ENCODE peak calls at places on chromosomes 13 and 19, in four cellular contexts. One of them, this sample, is unnamed.

GRCh38 chr13:99285432-99286182 is 21.6 kb downstream of the GPR183 start:
- DNase-seq in adrenal gland: peak
- DNase-seq in AG09319: no peak
- DNase-seq in endothelial cell: no peak
- DNase-seq in this sample: no peak

GRCh38 chr13:32278456-32278855 is 36.7 kb downstream of the ZAR1L start:
- DNase-seq in adrenal gland: no peak
- DNase-seq in AG09319: no peak
- DNase-seq in endothelial cell: no peak
- DNase-seq in this sample: no peak

GRCh38 chr19:30403583-30403982 is 31.4 kb downstream of the ZNF536 start:
- DNase-seq in adrenal gland: no peak
- DNase-seq in AG09319: no peak
- DNase-seq in endothelial cell: no peak
- DNase-seq in this sample: no peak

GRCh38 chr13:42532561-42533335 is 41.2 kb upstream of the TNFSF11 start:
- DNase-seq in adrenal gland: no peak
- DNase-seq in AG09319: no peak
- DNase-seq in endothelial cell: no peak
- DNase-seq in this sample: no peak

GRCh38 chr13:62512194-62513141 is 1096.8 kb upstream of the PCDH20 start:
- DNase-seq in adrenal gland: no peak
- DNase-seq in AG09319: no peak
- DNase-seq in endothelial cell: peak
- DNase-seq in this sample: no peak

GRCh38 chr19:3386447-3387234 is 20.3 kb downstream of the NFIC start:
- DNase-seq in adrenal gland: peak
- DNase-seq in AG09319: no peak
- DNase-seq in endothelial cell: no peak
- DNase-seq in this sample: no peak

GRCh38 chr13:80276371-80277289 is 64.3 kb downstream of the SPRY2 start:
- DNase-seq in adrenal gland: peak
- DNase-seq in AG09319: no peak
- DNase-seq in endothelial cell: peak
- DNase-seq in this sample: no peak

GRCh38 chr13:77918391-77919261 is at the start of gene EDNRB:
- DNase-seq in adrenal gland: peak
- DNase-seq in AG09319: no peak
- DNase-seq in endothelial cell: peak
- DNase-seq in this sample: no peak

GRCh38 chr19:10299545-10300458 is 9.8 kb downstream of the ZGLP1 start:
- DNase-seq in adrenal gland: no peak
- DNase-seq in AG09319: no peak
- DNase-seq in endothelial cell: no peak
- DNase-seq in this sample: no peak

DNA sequence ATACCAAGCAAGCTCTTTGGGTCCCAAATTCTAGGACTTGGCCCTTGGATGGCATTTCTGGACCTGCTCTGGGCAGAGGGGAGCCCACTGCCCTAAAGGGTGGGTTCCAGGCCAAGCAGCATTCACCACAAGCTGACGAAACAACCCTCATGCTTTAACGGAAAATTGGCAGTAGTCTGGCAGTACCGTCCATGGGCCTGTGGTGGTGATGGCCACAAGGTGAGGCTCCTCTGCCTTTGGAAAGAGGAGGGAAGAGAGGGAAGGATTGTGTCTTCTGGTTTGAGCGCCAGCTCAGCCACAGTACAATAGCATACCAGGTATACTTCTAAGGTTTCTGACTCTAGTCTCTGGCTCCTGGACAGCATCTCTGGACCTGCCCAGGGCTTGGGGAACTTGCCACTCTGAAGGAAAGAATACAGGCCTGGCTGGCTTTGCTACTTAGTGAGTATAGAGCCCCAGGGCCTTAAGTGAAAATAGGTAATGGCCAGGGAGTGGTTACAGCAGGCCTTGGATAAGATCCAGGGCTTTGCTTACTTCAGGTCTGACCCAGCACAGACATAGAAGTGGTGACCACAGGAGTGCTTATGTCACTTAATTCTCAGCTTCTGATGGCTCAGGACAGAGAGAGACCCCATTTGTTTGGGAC is 595.5 kb downstream of the LMO7 start:
- DNase-seq in adrenal gland: no peak
- DNase-seq in AG09319: no peak
- DNase-seq in endothelial cell: no peak
- DNase-seq in this sample: no peak
- TF ChIP-seq CTCF in adrenal gland: no peak
- TF ChIP-seq CTCF in AG09319: no peak
- TF ChIP-seq CTCF in endothelial cell: no peak
- TF ChIP-seq CTCF in this sample: no peak

GRCh38 chr13:94588575-94588974 is 7.4 kb downstream of the TGDS start:
- DNase-seq in adrenal gland: no peak
- DNase-seq in AG09319: no peak
- DNase-seq in endothelial cell: no peak
- DNase-seq in this sample: no peak
- TF ChIP-seq CTCF in adrenal gland: no peak
- TF ChIP-seq CTCF in AG09319: no peak
- TF ChIP-seq CTCF in endothelial cell: no peak
- TF ChIP-seq CTCF in this sample: no peak

DNA sequence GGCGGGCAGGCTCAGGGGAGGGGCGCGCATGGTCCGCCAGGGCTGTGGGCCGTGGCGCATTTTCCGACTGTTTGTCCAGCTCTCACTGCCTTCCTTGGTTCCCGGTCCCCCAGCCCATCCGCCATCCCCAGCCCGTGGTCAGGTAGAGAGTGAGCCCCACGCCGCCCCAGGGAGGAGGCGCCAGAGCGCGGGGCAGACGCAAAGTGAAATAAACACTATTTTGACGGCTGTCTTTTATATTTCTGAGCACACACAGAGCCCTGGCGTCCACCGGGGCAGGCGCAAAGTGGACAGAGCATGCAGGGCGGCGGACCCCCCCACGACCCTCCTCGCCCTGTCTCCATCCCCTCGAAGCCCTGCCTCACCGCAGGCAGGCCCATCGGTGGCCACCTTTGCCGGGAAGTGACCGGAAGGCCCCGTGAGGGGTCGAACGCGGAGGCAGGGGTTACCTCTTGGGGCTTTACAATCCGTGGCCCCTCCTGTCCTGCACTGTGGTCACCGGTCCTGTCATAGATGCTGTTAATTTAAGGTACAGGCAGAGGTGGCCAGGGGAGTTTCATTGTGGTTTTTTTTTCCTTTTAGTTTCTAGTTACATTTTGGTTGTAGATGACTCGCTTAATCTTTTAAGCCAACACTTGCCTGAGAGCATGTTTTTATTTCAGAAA is 13.2 kb downstream of the COMP start:
- DNase-seq in adrenal gland: no peak
- DNase-seq in AG09319: no peak
- DNase-seq in endothelial cell: no peak
- DNase-seq in this sample: no peak
- TF ChIP-seq CTCF in adrenal gland: no peak
- TF ChIP-seq CTCF in AG09319: no peak
- TF ChIP-seq CTCF in endothelial cell: no peak
- TF ChIP-seq CTCF in this sample: no peak

GRCh38 chr19:13718733-13719132 is 45.6 kb upstream of the MRI1 start:
- DNase-seq in adrenal gland: no peak
- DNase-seq in AG09319: peak
- DNase-seq in endothelial cell: no peak
- DNase-seq in this sample: no peak
- TF ChIP-seq CTCF in adrenal gland: peak
- TF ChIP-seq CTCF in AG09319: peak
- TF ChIP-seq CTCF in endothelial cell: no peak
- TF ChIP-seq CTCF in this sample: peak

GRCh38 chr13:26255717-26256277 is 1.9 kb downstream of the CDK8 start:
- DNase-seq in adrenal gland: no peak
- DNase-seq in AG09319: no peak
- DNase-seq in endothelial cell: no peak
- DNase-seq in this sample: no peak
- TF ChIP-seq CTCF in adrenal gland: no peak
- TF ChIP-seq CTCF in AG09319: peak
- TF ChIP-seq CTCF in endothelial cell: peak
- TF ChIP-seq CTCF in this sample: peak

DNA sequence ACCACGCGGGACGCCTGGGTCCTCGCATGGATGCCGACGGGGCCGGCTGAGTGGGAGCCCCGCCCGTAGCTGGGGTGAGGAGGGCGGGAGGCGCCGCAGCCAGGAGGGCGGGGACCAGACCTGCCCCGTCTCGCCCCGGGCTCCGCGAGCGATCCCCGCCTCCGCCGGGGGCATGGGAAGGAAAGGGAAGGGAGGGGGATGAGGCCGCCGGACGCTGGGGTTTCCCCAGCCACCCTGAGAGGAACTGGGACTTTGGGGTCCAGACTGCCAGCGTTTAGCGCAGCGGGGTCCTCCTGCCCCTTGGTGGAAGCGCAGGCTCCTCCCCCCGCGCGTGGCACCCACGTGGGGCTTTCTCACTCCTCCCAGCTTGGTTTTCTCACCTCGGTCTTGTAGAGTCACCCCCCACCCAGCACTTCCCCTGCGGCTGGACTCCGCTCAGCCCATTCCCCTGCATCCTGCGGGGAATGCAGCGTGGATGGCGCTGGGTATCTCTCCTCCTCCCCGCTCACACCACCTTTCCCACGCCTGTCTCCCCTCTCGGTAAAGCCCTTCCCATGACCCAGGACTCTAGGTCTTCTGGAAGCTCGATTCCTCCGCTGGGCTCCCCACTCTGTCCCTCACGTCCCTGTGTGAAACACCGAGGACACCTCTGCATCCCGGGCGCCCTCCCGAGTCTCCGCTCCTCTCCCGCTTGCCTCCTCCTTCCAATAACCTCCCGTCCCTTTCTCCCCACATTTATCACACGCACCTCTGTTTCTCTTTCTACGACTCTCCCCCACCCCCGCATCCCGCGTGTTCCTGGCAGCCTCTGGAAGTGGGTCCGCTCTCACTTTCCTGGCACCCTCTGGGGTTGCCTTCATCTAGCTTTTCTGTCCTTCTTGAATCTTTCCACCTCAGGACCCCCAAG is 2.1 kb downstream of the TGFB1 start:
- DNase-seq in adrenal gland: peak
- DNase-seq in AG09319: no peak
- DNase-seq in endothelial cell: peak
- DNase-seq in this sample: no peak
- TF ChIP-seq CTCF in adrenal gland: no peak
- TF ChIP-seq CTCF in AG09319: no peak
- TF ChIP-seq CTCF in endothelial cell: no peak
- TF ChIP-seq CTCF in this sample: no peak

GRCh38 chr19:11324079-11324661 is 15.3 kb downstream of the RAB3D start:
- DNase-seq in adrenal gland: peak
- DNase-seq in AG09319: peak
- DNase-seq in endothelial cell: no peak
- DNase-seq in this sample: no peak

GRCh38 chr19:11324748-11325389 is 14.6 kb downstream of the RAB3D start:
- DNase-seq in adrenal gland: no peak
- DNase-seq in AG09319: no peak
- DNase-seq in endothelial cell: no peak
- DNase-seq in this sample: no peak

GRCh38 chr19:11322269-11323024 is 17.0 kb downstream of the RAB3D start:
- DNase-seq in adrenal gland: no peak
- DNase-seq in AG09319: no peak
- DNase-seq in endothelial cell: no peak
- DNase-seq in this sample: no peak

GRCh38 chr19:11323601-11324078 is 15.8 kb downstream of the RAB3D start:
- DNase-seq in adrenal gland: no peak
- DNase-seq in AG09319: no peak
- DNase-seq in endothelial cell: no peak
- DNase-seq in this sample: no peak

GRCh38 chr19:11321206-11322126 is 18.0 kb downstream of the RAB3D start:
- DNase-seq in adrenal gland: no peak
- DNase-seq in AG09319: no peak
- DNase-seq in endothelial cell: no peak
- DNase-seq in this sample: no peak
- TF ChIP-seq CTCF in adrenal gland: no peak
- TF ChIP-seq CTCF in AG09319: no peak
- TF ChIP-seq CTCF in endothelial cell: no peak
- TF ChIP-seq CTCF in this sample: no peak

GRCh38 chr19:35657904-35658700 is 8.2 kb upstream of the UPK1A start:
- DNase-seq in adrenal gland: no peak
- DNase-seq in AG09319: no peak
- DNase-seq in endothelial cell: no peak
- DNase-seq in this sample: no peak
- TF ChIP-seq CTCF in adrenal gland: peak
- TF ChIP-seq CTCF in AG09319: no peak
- TF ChIP-seq CTCF in endothelial cell: peak
- TF ChIP-seq CTCF in this sample: no peak

GRCh38 chr13:51249254-51249653 is 27.1 kb downstream of the FAM124A start:
- DNase-seq in adrenal gland: no peak
- DNase-seq in AG09319: no peak
- DNase-seq in endothelial cell: no peak
- DNase-seq in this sample: no peak

GRCh38 chr13:51246411-51247298 is 24.5 kb downstream of the FAM124A start:
- DNase-seq in adrenal gland: no peak
- DNase-seq in AG09319: no peak
- DNase-seq in endothelial cell: no peak
- DNase-seq in this sample: no peak

GRCh38 chr13:51252954-51253531 is 30.8 kb downstream of the FAM124A start:
- DNase-seq in adrenal gland: no peak
- DNase-seq in AG09319: no peak
- DNase-seq in endothelial cell: no peak
- DNase-seq in this sample: no peak

GRCh38 chr13:51251480-51251879 is 29.3 kb downstream of the FAM124A start:
- DNase-seq in adrenal gland: no peak
- DNase-seq in AG09319: no peak
- DNase-seq in endothelial cell: no peak
- DNase-seq in this sample: no peak

DNA sequence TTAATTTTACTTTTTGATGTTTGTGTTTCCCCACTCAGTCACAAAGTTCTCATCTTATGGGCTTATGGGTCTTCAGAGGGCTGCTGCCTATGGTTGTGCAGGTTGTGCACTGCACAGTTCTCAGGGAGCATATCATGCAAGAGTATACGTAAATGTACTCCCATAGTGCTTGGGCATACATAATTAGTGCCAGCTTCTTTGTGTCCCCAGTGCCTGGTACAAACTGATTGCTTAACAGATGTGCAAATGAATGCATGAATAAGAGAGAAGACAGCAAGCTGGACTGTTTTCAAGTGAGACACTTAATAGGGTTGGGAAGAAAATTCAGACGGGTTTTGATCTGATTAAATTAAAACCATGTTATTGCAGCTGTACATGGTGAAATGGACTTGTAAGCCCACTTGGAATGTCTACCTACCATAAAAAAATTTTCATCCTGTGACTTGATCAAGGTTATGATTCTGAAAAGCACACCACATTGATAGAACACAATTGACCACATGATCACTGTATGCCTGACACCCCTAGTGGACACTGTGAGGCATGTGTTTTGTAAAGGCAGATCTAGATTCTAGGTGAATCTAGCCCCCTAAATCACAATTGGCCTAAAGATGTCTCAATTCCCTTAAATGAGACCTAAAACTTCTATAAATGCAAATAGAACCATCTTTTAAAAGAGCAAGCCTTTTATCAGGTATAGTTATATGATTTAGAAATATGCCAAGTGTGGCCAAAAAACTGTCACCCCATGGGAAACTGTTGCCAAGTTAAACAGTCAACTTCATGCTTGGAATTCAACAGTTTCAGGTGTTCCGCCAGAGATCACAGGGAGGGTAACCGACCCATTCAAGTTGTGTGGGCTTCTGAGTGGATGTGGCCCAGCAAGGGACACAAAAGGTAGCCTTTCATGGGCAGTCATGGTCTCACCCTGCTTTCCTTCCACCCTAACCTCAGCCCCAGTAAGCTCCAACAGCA is 27.9 kb downstream of the FAM124A start:
- DNase-seq in adrenal gland: no peak
- DNase-seq in AG09319: no peak
- DNase-seq in endothelial cell: no peak
- DNase-seq in this sample: no peak
- TF ChIP-seq CTCF in adrenal gland: peak
- TF ChIP-seq CTCF in AG09319: peak
- TF ChIP-seq CTCF in endothelial cell: peak
- TF ChIP-seq CTCF in this sample: peak